ENCODE peak calls at places on chromosomes 13 and 19, in four cellular contexts. Z is body of pancreas, A is AG04450, P is NCI-H146. D is an unnamed sample.
A peak's percentile ranks its signal among the peaks of the same experiment; 100 is the strongest.

GRCh38 chr19:8468761-8469458 is 24.1 kb downstream of the HNRNPM start:
- DNase-seq in P (no peak), A (peak; percentile 52), Z (no peak), D (no peak)

GRCh38 chr19:1672038-1672768 is 19.8 kb upstream of the TCF3 start:
- DNase-seq in P (no peak), Z (peak; percentile 43), A (no peak), D (no peak)

GRCh38 chr13:85521586-85521985 is 277.6 kb downstream of the SLITRK6 start:
- DNase-seq in P (peak; percentile 96), Z (no peak), A (no peak), D (no peak)

GRCh38 chr19:19900124-19900523 is 622 bp upstream of the ZNF93 start:
- DNase-seq in Z (no peak), A (peak; percentile 61), P (peak; percentile 72), D (no peak)

GRCh38 chr19:18401580-18402112 is 4.2 kb upstream of the LRRC25 start:
- DNase-seq in Z (no peak), P (peak; percentile 35), A (no peak), D (peak; percentile 84)

GRCh38 chr13:55576389-55576788 is 1564.3 kb upstream of the PRR20A start:
- DNase-seq in A (no peak), P (no peak), Z (no peak), D (no peak)

GRCh38 chr19:16889429-16889882 is 657 bp downstream of the F2RL3 start:
- DNase-seq in Z (no peak), P (peak; percentile 36), A (no peak), D (no peak)

GRCh38 chr19:43447655-43448054 is 17.8 kb downstream of the LYPD3 start:
- DNase-seq in P (no peak), Z (no peak), A (no peak), D (no peak)

GRCh38 chr19:49344516-49345423 is 9.6 kb downstream of the CD37 start:
- DNase-seq in P (no peak), Z (no peak), A (no peak), D (no peak)

GRCh38 chr13:79861731-79862130 is 380.8 kb downstream of the NDFIP2 start:
- DNase-seq in P (no peak), Z (no peak), A (no peak), D (no peak)

GRCh38 chr13:105037064-105037463 is 1498.4 kb downstream of the EFNB2 start:
- DNase-seq in P (no peak), A (no peak), Z (no peak), D (no peak)

GRCh38 chr19:53086949-53087348 is 16.3 kb downstream of the ZNF160 start:
- DNase-seq in Z (no peak), P (no peak), A (no peak), D (peak; percentile 14)

GRCh38 chr19:58154287-58154678 is 3.7 kb upstream of the ZNF329 start:
- DNase-seq in A (no peak), Z (peak; percentile 40), P (no peak), D (peak; percentile 31)

GRCh38 chr13:43433691-43434121 is 353.1 kb downstream of the ENOX1 start:
- DNase-seq in P (no peak), A (no peak), Z (no peak), D (no peak)

GRCh38 chr19:4069331-4069959 is 2.7 kb upstream of the ZBTB7A start:
- DNase-seq in P (no peak), Z (no peak), A (no peak), D (no peak)

GRCh38 chr13:105979586-105979985 is 555.9 kb downstream of the EFNB2 start:
- DNase-seq in A (no peak), P (peak; percentile 52), Z (peak; percentile 35), D (no peak)

GRCh38 chr13:98174321-98174720 is 2.7 kb downstream of the RNF113B start:
- DNase-seq in A (no peak), P (no peak), Z (no peak), D (no peak)

GRCh38 chr19:23774156-23774971 is 15.7 kb upstream of the ZNF681 start:
- DNase-seq in A (no peak), P (no peak), Z (no peak), D (no peak)

GRCh38 chr13:49690133-49690989 is 925 bp downstream of the EBPL start:
- DNase-seq in Z (peak; percentile 65), A (peak; percentile 55), P (peak; percentile 56), D (no peak)

GRCh38 chr13:98022210-98022609 is 68.7 kb downstream of the IPO5 start:
- DNase-seq in A (peak; percentile 38), Z (no peak), P (no peak), D (no peak)

D was measured in mucosa of gallbladder.